ENCODE peak calls at places on chromosome 1, in seven cellular contexts. A, L, V, B, R, X and S are unnamed samples.

GRCh38 chr1:4172659-4173599 is 272.9 kb upstream of the C1orf174 start:
- DNase-seq in A (peak), L (no peak), V (peak), B (peak), R (peak), X (no peak), S (peak)

GRCh38 chr1:29672416-29672815 is 436.1 kb downstream of the PTPRU start:
- DNase-seq in A (no peak), L (no peak), V (no peak), B (no peak), R (no peak), X (peak), S (no peak)

GRCh38 chr1:105317976-105318375 is 1568.3 kb downstream of the AMY1C start:
- DNase-seq in A (no peak), L (no peak), V (no peak), B (no peak), R (no peak), X (no peak), S (no peak)

GRCh38 chr1:207925210-207925609 is 14.3 kb upstream of the CD34 start:
- DNase-seq in A (no peak), L (peak), V (no peak), B (peak), R (no peak), X (no peak), S (peak)

GRCh38 chr1:68293609-68294353 is 61.5 kb upstream of the WLS start:
- DNase-seq in A (no peak), L (peak), V (no peak), B (peak), R (no peak), X (no peak), S (peak)

GRCh38 chr1:231753313-231753712 is 126.7 kb downstream of the DISC1 start:
- DNase-seq in A (no peak), L (no peak), V (no peak), B (no peak), R (no peak), X (no peak), S (no peak)

GRCh38 chr1:214920337-214920736 is 162.2 kb upstream of the KCNK2 start:
- DNase-seq in A (no peak), L (no peak), V (no peak), B (no peak), R (no peak), X (no peak), S (no peak)

GRCh38 chr1:187226396-187226795 is 397.6 kb downstream of the PLA2G4A start:
- DNase-seq in A (no peak), L (no peak), V (no peak), B (no peak), R (no peak), X (no peak), S (no peak)

GRCh38 chr1:25549273-25550154 is 6.1 kb downstream of the LDLRAP1 start:
- DNase-seq in A (peak), L (no peak), V (peak), B (no peak), R (peak), X (peak), S (peak)

GRCh38 chr1:201506573-201507567 is at the start of gene CSRP1:
- DNase-seq in A (peak), L (peak), V (peak), B (no peak), R (no peak), X (peak), S (no peak)

GRCh38 chr1:234610061-234610581 is at the start of gene IRF2BP2:
- DNase-seq in A (peak), L (peak), V (peak), B (peak), R (peak), X (no peak), S (peak)

GRCh38 chr1:233253231-233254038 is 42.1 kb downstream of the PCNX2 start:
- DNase-seq in A (no peak), L (no peak), V (no peak), B (no peak), R (peak), X (no peak), S (no peak)

GRCh38 chr1:97412155-97412554 is 508.7 kb downstream of the DPYD start:
- DNase-seq in A (no peak), L (no peak), V (no peak), B (no peak), R (no peak), X (no peak), S (no peak)

DNA sequence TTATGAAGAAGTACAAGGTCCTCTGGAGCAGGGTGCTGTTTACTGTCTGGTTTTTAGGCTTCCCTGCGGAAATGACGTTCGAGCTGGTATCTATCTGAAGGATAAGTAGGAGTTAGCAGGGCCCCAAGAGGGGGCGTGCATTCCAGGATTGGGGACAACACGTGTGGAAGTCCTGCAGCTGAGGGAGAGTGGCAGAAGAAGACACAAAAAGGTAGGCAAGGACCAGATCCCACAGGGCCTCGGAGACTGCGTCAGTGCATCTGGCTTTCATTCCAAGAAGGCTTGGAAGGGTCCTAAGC is 5.9 kb downstream of the RIMS3 start:
- DNase-seq in A (no peak), L (no peak), V (no peak), B (no peak), R (peak), X (no peak), S (no peak)
- TF ChIP-seq SP1 in A (no peak), L (no peak), V (no peak), B (no peak), R (no peak), X (no peak), S (no peak)

GRCh38 chr1:206722751-206723499 is 38.2 kb downstream of the MAPKAPK2 start:
- DNase-seq in A (no peak), L (no peak), V (no peak), B (no peak), R (no peak), X (no peak), S (no peak)
- TF ChIP-seq SP1 in A (no peak), L (no peak), V (no peak), B (no peak), R (no peak), X (no peak), S (no peak)

DNA sequence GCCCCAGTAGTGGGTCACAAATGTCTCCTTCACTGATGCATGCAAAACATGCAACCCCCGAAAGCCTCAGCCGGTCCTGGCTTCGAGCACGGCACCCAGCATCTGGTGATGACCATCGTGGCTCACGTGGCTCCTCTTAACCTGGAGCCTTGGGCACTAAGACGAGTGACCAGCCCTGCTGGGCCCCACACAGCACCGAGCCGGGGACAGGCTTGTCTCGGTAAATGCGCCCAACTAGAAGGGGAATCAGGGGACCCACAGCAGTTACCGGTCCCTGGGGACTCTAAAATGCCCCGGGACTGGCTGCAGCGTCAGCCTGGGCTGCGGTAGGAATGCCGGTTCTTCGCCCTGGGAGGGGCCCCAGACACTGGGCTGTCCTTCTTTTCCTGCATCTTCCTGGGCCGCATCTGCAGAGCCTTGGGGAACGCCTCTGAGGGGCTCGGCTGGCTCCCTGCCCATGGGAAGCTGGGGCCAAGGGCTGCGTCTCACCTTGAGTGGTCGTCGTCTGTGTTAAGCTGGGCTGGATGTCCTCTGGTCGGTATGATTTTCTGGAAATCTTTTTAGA is 13.1 kb upstream of the TTC34 start:
- DNase-seq in A (no peak), L (no peak), V (no peak), B (no peak), R (no peak), X (no peak), S (no peak)
- TF ChIP-seq SP1 in A (no peak), L (no peak), V (no peak), B (no peak), R (no peak), X (no peak), S (no peak)

GRCh38 chr1:205230965-205231364 is 3.2 kb downstream of the TMCC2 start:
- DNase-seq in A (no peak), L (no peak), V (no peak), B (no peak), R (no peak), X (no peak), S (no peak)

GRCh38 chr1:205229916-205230700 is 2.4 kb downstream of the TMCC2 start:
- DNase-seq in A (peak), L (no peak), V (no peak), B (no peak), R (no peak), X (no peak), S (no peak)

GRCh38 chr1:205227584-205228006 is at the start of gene TMCC2:
- DNase-seq in A (peak), L (peak), V (peak), B (peak), R (peak), X (no peak), S (peak)

GRCh38 chr1:205228052-205228451 is 306 bp downstream of the TMCC2 start:
- DNase-seq in A (no peak), L (no peak), V (no peak), B (no peak), R (no peak), X (no peak), S (no peak)

GRCh38 chr1:205229399-205229861 is 1.7 kb downstream of the TMCC2 start:
- DNase-seq in A (peak), L (peak), V (peak), B (peak), R (peak), X (no peak), S (peak)
- TF ChIP-seq SP1 in A (no peak), L (no peak), V (no peak), B (no peak), R (no peak), X (no peak), S (no peak)

GRCh38 chr1:206035027-206035426 is 11.3 kb upstream of the CTSE start:
- DNase-seq in A (no peak), L (no peak), V (no peak), B (peak), R (no peak), X (no peak), S (no peak)

GRCh38 chr1:206037521-206037920 is 13.8 kb upstream of the CTSE start:
- DNase-seq in A (no peak), L (no peak), V (no peak), B (peak), R (no peak), X (no peak), S (no peak)

GRCh38 chr1:206040328-206040727 is 12.6 kb upstream of the RHEX start:
- DNase-seq in A (no peak), L (no peak), V (no peak), B (peak), R (no peak), X (no peak), S (no peak)

GRCh38 chr1:206039046-206039929 is 13.7 kb upstream of the RHEX start:
- DNase-seq in A (no peak), L (no peak), V (no peak), B (peak), R (no peak), X (no peak), S (no peak)

GRCh38 chr1:206036661-206037455 is 13.2 kb upstream of the CTSE start:
- DNase-seq in A (no peak), L (no peak), V (no peak), B (peak), R (no peak), X (no peak), S (no peak)
- TF ChIP-seq SP1 in A (no peak), L (no peak), V (no peak), B (no peak), R (no peak), X (no peak), S (no peak)